ENCODE peak calls at places on chromosomes 3 and 15, in five cellular contexts. Z is transverse colon, G is right atrium auricular region, W is cardiac muscle cell, V is body of pancreas. E is an unnamed sample.

GRCh38 chr3:148079370-148079769 is 618.3 kb upstream of the AGTR1 start:
- DNase-seq in Z (peak; percentile 8), G (peak; percentile 58), W (no peak), V (no peak), E (no peak)

GRCh38 chr3:133136114-133137041 is 98.2 kb downstream of the TMEM108 start:
- DNase-seq in Z (no peak), G (no peak), W (no peak), V (no peak), E (no peak)

GRCh38 chr15:33742807-33743206 is 225.5 kb upstream of the CHRM5 start:
- DNase-seq in Z (no peak), G (no peak), W (no peak), V (no peak), E (peak; percentile 17)

GRCh38 chr3:129184396-129184656 is 630 bp upstream of the CNBP start:
- DNase-seq in Z (peak; percentile 26), G (no peak), W (peak; percentile 30), V (no peak), E (no peak)

GRCh38 chr3:28267984-28268849 is 26.8 kb downstream of the CMC1 start:
- DNase-seq in Z (peak; percentile 21), G (no peak), W (no peak), V (peak; percentile 20), E (no peak)

GRCh38 chr15:78527325-78527724 is 12.9 kb upstream of the PSMA4 start:
- DNase-seq in Z (no peak), G (no peak), W (no peak), V (no peak), E (no peak)

GRCh38 chr3:187101184-187102072 is 37.9 kb downstream of the RPL39L start:
- DNase-seq in Z (peak; percentile 77), G (peak; percentile 81), W (peak; percentile 30), V (peak; percentile 63), E (peak; percentile 15)

GRCh38 chr3:49151610-49152009 is 14.5 kb downstream of the CCDC71 start:
- DNase-seq in Z (no peak), G (no peak), W (no peak), V (no peak), E (no peak)

GRCh38 chr3:134378384-134378783 is 4.1 kb upstream of the AMOTL2 start:
- DNase-seq in Z (peak; percentile 61), G (peak; percentile 57), W (peak; percentile 77), V (peak; percentile 58), E (no peak)

GRCh38 chr3:134463676-134464611 is 21.8 kb downstream of the ANAPC13 start:
- DNase-seq in Z (peak; percentile 58), G (peak; percentile 95), W (no peak), V (peak; percentile 55), E (no peak)

GRCh38 chr15:49741721-49742120 is 120.9 kb downstream of the DTWD1 start:
- DNase-seq in Z (peak; percentile 73), G (no peak), W (no peak), V (peak; percentile 43), E (no peak)

GRCh38 chr3:196166741-196167140 is 44.5 kb downstream of the ZDHHC19 start:
- DNase-seq in Z (no peak), G (no peak), W (no peak), V (no peak), E (no peak)

GRCh38 chr15:96331141-96331941 is 841 bp downstream of the NR2F2 start:
- DNase-seq in Z (no peak), G (no peak), W (no peak), V (no peak), E (no peak)

GRCh38 chr3:190265795-190266194 is 56.5 kb downstream of the CLDN1 start:
- DNase-seq in Z (peak; percentile 50), G (no peak), W (no peak), V (peak; percentile 49), E (peak; percentile 32)

GRCh38 chr3:154971771-154972326 is 108.3 kb upstream of the MME start:
- DNase-seq in Z (no peak), G (no peak), W (no peak), V (no peak), E (peak; percentile 43)

GRCh38 chr3:147394168-147394941 is 12.0 kb downstream of the ZIC4 start:
- DNase-seq in Z (no peak), G (no peak), W (no peak), V (no peak), E (peak; percentile 19)

GRCh38 chr3:69738291-69738690 is 973 bp upstream of the MITF start:
- DNase-seq in Z (no peak), G (no peak), W (peak; percentile 47), V (no peak), E (no peak)

GRCh38 chr3:147462856-147463255 is 53.7 kb downstream of the ZIC1 start:
- DNase-seq in Z (no peak), G (no peak), W (no peak), V (no peak), E (no peak)

GRCh38 chr3:45003859-45004258 is 22.2 kb upstream of the CLEC3B start:
- DNase-seq in Z (no peak), G (no peak), W (no peak), V (no peak), E (no peak)

GRCh38 chr3:98188553-98188952 is 22.1 kb downstream of the OR5H15 start:
- DNase-seq in Z (no peak), G (no peak), W (peak; percentile 1), V (no peak), E (peak; percentile 23)

GRCh38 chr3:79085166-79085565 is 682.6 kb downstream of the ROBO1 start:
- DNase-seq in Z (no peak), G (no peak), W (no peak), V (no peak), E (no peak)

GRCh38 chr15:63291507-63291906 is 14.1 kb downstream of the APH1B start:
- DNase-seq in Z (no peak), G (no peak), W (no peak), V (no peak), E (no peak)

GRCh38 chr15:78457101-78457500 is 19.1 kb downstream of the IREB2 start:
- DNase-seq in Z (no peak), G (no peak), W (no peak), V (no peak), E (peak; percentile 94)

GRCh38 chr3:124786491-124787241 is 56.4 kb downstream of the UMPS start:
- DNase-seq in Z (peak; percentile 27), G (no peak), W (no peak), V (no peak), E (peak; percentile 39)

GRCh38 chr3:149703474-149703873 is 45.6 kb upstream of the WWTR1 start:
- DNase-seq in Z (peak; percentile 14), G (no peak), W (no peak), V (no peak), E (no peak)

GRCh38 chr3:139772539-139773500 is 95.0 kb upstream of the NMNAT3 start:
- DNase-seq in Z (no peak), G (no peak), W (no peak), V (no peak), E (no peak)

GRCh38 chr3:98657429-98657828 is 64.0 kb upstream of the CPOX start:
- DNase-seq in Z (peak; percentile 50), G (no peak), W (peak; percentile 1), V (peak; percentile 46), E (no peak)

GRCh38 chr3:8712045-8712870 is 21.3 kb upstream of the CAV3 start:
- DNase-seq in Z (no peak), G (no peak), W (no peak), V (no peak), E (no peak)

GRCh38 chr15:78730955-78731354 is 80.3 kb downstream of the ADAMTS7 start:
- DNase-seq in Z (no peak), G (peak; percentile 16), W (no peak), V (no peak), E (no peak)

GRCh38 chr3:48413086-48413485 is 16.8 kb downstream of the PLXNB1 start:
- DNase-seq in Z (no peak), G (no peak), W (no peak), V (peak; percentile 8), E (no peak)

GRCh38 chr15:72538931-72539330 is 64.8 kb downstream of the ARIH1 start:
- DNase-seq in Z (no peak), G (no peak), W (no peak), V (no peak), E (no peak)

GRCh38 chr15:72536506-72536905 is 62.4 kb downstream of the ARIH1 start:
- DNase-seq in Z (no peak), G (no peak), W (no peak), V (no peak), E (no peak)

GRCh38 chr15:72532991-72533601 is 59.0 kb downstream of the ARIH1 start:
- DNase-seq in Z (no peak), G (no peak), W (no peak), V (no peak), E (no peak)

GRCh38 chr15:72535911-72536310 is 61.8 kb downstream of the ARIH1 start:
- DNase-seq in Z (no peak), G (no peak), W (no peak), V (peak; percentile 26), E (no peak)

GRCh38 chr15:72534522-72534921 is 60.4 kb downstream of the ARIH1 start:
- DNase-seq in Z (no peak), G (no peak), W (no peak), V (no peak), E (no peak)
- TF ChIP-seq CTCF in Z (no peak), G (no peak), W (no peak), V (no peak), E (no peak)

GRCh38 chr3:62586356-62586755 is 213.0 kb upstream of the FEZF2 start:
- DNase-seq in Z (no peak), G (no peak), W (no peak), V (no peak), E (no peak)
- H3K4me3 ChIP-seq in Z (no peak overlapping the region), G (no peak overlapping the region), W (no peak overlapping the region), V (no peak overlapping the region), E (no peak overlapping the region)

DNA sequence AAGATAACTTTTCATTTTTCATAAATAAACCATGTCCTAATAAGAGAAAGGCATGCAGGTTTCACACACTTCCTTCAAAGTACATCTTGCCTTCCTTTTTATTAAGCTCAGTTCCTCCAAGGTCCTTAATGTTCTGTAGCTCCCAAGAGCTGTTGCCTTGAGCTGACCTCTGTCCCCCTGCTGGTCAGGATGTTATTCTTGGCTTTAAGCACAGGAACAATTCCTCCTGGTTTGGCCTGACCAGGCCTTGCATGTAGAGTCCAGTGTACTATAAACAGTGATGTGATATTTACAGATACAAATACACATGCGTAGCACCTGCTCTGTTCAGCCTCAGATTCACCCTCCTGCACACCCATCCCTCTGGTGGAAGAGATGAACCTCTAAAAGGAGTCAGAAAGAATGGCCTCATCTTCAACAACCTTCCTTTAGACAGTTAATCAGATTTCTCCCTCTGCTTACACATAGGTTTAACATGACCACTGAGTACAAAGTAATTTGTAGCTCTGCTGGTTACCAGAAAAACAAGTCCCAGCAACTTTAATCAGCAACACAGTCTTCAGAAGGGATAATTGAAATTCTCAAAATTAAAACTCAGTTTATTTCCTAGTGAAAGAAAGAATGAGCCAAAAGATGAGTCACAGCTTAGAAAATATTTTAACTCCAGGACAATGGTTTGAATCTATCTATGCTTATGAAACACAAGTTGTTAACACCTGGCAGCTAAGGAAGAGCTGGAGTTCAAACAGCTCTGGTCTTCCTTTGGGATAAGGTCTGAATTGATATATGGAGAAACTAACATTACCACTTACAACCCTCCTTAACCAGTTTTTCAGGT is 46.5 kb downstream of the PTPN9 start:
- DNase-seq in Z (peak; percentile 56), G (peak; percentile 80), W (peak; percentile 67), V (peak; percentile 59), E (peak; percentile 92)
- TF ChIP-seq CTCF in Z (peak; percentile 50), G (no peak), W (peak; percentile 47), V (peak; percentile 42), E (peak; percentile 51)

GRCh38 chr3:5032844-5033243 is 53.6 kb downstream of the BHLHE40 start:
- DNase-seq in Z (no peak), G (no peak), W (no peak), V (no peak), E (no peak)
- H3K4me3 ChIP-seq in Z (no peak overlapping the region), G (no peak overlapping the region), W (no peak overlapping the region), V (no peak overlapping the region), E (no peak overlapping the region)

E was measured in LNCaP clone FGC.